ENCODE peak calls at places on chromosomes 2 and 18, in six cellular contexts. One of them, this sample, is unnamed.
A peak's percentile ranks its signal among the peaks of the same experiment; 100 is the strongest.

GRCh38 chr2:163467206-163467605 is 268.6 kb downstream of the FIGN start:
- DNase-seq in AG09309: no peak
- DNase-seq in body of pancreas: no peak
- DNase-seq in fibroblast of mammary gland: peak; percentile 7
- DNase-seq in lower leg skin: no peak
- DNase-seq in kidney epithelial cell: no peak
- DNase-seq in this sample: no peak

GRCh38 chr2:147045113-147045512 is 799.7 kb upstream of the ACVR2A start:
- DNase-seq in fibroblast of mammary gland: peak; percentile 68
- DNase-seq in AG09309: no peak
- DNase-seq in lower leg skin: no peak
- DNase-seq in kidney epithelial cell: peak; percentile 21
- DNase-seq in body of pancreas: peak; percentile 35
- DNase-seq in this sample: no peak

GRCh38 chr2:216583157-216583556 is 50.1 kb upstream of the IGFBP2 start:
- DNase-seq in fibroblast of mammary gland: peak; percentile 80
- DNase-seq in kidney epithelial cell: peak; percentile 65
- DNase-seq in lower leg skin: no peak
- DNase-seq in AG09309: peak; percentile 67
- DNase-seq in body of pancreas: no peak
- DNase-seq in this sample: no peak

GRCh38 chr2:99984781-99985525 is 157.4 kb downstream of the AFF3 start:
- DNase-seq in fibroblast of mammary gland: peak; percentile 81
- DNase-seq in AG09309: peak; percentile 57
- DNase-seq in lower leg skin: no peak
- DNase-seq in body of pancreas: no peak
- DNase-seq in kidney epithelial cell: peak; percentile 47
- DNase-seq in this sample: peak; percentile 83

GRCh38 chr18:48864876-48865275 is 85.9 kb downstream of the SMAD7 start:
- DNase-seq in body of pancreas: no peak
- DNase-seq in lower leg skin: no peak
- DNase-seq in kidney epithelial cell: no peak
- DNase-seq in fibroblast of mammary gland: no peak
- DNase-seq in AG09309: no peak
- DNase-seq in this sample: no peak

GRCh38 chr2:74011246-74011645 is 26.5 kb downstream of the TET3 start:
- DNase-seq in fibroblast of mammary gland: no peak
- DNase-seq in kidney epithelial cell: no peak
- DNase-seq in AG09309: no peak
- DNase-seq in lower leg skin: peak; percentile 62
- DNase-seq in body of pancreas: no peak
- DNase-seq in this sample: no peak

GRCh38 chr2:240999001-240999791 is 778 bp downstream of the SNED1 start:
- DNase-seq in lower leg skin: peak; percentile 81
- DNase-seq in body of pancreas: no peak
- DNase-seq in AG09309: no peak
- DNase-seq in kidney epithelial cell: no peak
- DNase-seq in fibroblast of mammary gland: no peak
- DNase-seq in this sample: no peak

GRCh38 chr18:9614401-9615279 is at the start of gene PPP4R1:
- DNase-seq in fibroblast of mammary gland: peak; percentile 54
- DNase-seq in body of pancreas: peak; percentile 86
- DNase-seq in lower leg skin: peak; percentile 95
- DNase-seq in AG09309: no peak
- DNase-seq in kidney epithelial cell: no peak
- DNase-seq in this sample: no peak

GRCh38 chr18:55384551-55385275 is 203.3 kb downstream of the TCF4 start:
- DNase-seq in lower leg skin: no peak
- DNase-seq in fibroblast of mammary gland: peak; percentile 49
- DNase-seq in AG09309: no peak
- DNase-seq in kidney epithelial cell: no peak
- DNase-seq in body of pancreas: peak; percentile 7
- DNase-seq in this sample: no peak

GRCh38 chr2:119259296-119259860 is 35.7 kb downstream of the STEAP3 start:
- DNase-seq in fibroblast of mammary gland: no peak
- DNase-seq in lower leg skin: no peak
- DNase-seq in AG09309: no peak
- DNase-seq in body of pancreas: no peak
- DNase-seq in kidney epithelial cell: no peak
- DNase-seq in this sample: no peak

GRCh38 chr2:28592481-28592880 is 96.6 kb downstream of the PLB1 start:
- DNase-seq in lower leg skin: peak; percentile 74
- DNase-seq in fibroblast of mammary gland: no peak
- DNase-seq in AG09309: no peak
- DNase-seq in body of pancreas: no peak
- DNase-seq in kidney epithelial cell: no peak
- DNase-seq in this sample: no peak

DNA sequence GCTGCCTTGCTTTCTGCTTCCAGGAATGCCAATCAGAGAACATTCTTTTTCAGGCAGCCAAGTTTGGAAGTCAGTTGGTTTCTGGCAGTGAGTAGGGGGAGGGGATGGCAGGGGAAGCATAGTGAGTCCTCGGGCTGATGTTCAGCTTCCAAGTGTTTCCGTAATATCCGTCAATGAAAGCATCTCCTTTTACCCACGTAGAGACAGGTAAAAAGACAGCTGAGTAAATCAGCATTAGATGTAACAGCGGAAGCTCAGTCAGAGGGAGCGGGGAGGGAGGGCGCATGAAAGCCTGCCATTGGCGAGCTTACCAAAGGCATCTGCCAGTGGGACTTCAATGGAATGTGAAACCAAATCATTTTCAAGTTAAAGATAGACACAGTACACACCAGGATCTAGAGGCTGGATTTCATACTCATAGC is 117.1 kb upstream of the DTNA start:
- DNase-seq in AG09309: no peak
- DNase-seq in lower leg skin: no peak
- DNase-seq in body of pancreas: peak; percentile 74
- DNase-seq in fibroblast of mammary gland: peak; percentile 53
- DNase-seq in kidney epithelial cell: peak; percentile 50
- DNase-seq in this sample: no peak
- H3K4me3 ChIP-seq in AG09309: peak overlapping the region; percentile 4
- H3K4me3 ChIP-seq in lower leg skin: no peak overlapping the region
- H3K4me3 ChIP-seq in body of pancreas: no peak overlapping the region
- H3K4me3 ChIP-seq in fibroblast of mammary gland: peak overlapping the region; percentile 43
- H3K4me3 ChIP-seq in kidney epithelial cell: peak overlapping the region; percentile 38
- H3K4me3 ChIP-seq in this sample: no peak overlapping the region

DNA sequence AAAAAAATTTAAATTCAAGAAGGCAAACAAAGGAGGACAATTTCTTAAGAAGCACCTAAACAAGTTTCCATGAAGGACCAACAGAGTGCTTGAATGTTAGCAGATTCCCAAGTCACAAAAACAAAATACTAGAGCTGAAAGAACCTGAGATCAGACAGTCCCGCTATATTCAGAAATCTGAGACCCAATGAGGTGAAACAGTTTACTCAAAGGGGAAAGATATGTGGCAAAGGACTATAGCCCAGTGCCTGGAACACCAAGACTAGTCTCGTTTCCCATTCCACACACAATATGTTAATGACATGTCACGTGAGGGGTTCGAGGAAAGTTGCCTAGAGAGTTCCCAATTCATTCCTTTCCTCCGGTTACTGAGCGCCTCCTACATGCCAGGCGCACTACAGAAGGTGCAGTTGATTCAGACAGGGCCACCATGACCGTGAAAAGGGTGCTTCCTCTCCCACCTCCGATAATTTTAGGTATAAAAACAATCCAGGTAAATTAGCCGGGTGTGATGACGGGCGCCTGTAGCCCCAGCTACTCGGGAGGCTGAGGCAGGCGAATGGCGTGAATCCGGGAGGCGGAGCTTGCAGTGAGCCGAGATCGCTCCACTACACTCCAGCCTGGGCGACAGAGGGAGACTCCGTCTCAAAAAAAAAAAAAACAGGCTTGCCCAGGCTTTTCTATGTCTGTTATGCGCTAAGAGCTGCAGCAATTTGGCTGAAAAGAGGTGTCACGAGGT is 617 bp downstream of the SRBD1 start:
- DNase-seq in kidney epithelial cell: peak; percentile 32
- DNase-seq in body of pancreas: peak; percentile 71
- DNase-seq in lower leg skin: peak; percentile 86
- DNase-seq in AG09309: no peak
- DNase-seq in fibroblast of mammary gland: peak; percentile 72
- DNase-seq in this sample: peak; percentile 57
- TF ChIP-seq CTCF in kidney epithelial cell: peak; percentile 38
- TF ChIP-seq CTCF in body of pancreas: no peak
- TF ChIP-seq CTCF in lower leg skin: no peak
- TF ChIP-seq CTCF in AG09309: peak; percentile 41
- TF ChIP-seq CTCF in fibroblast of mammary gland: peak; percentile 46
- TF ChIP-seq CTCF in this sample: peak; percentile 40

DNA sequence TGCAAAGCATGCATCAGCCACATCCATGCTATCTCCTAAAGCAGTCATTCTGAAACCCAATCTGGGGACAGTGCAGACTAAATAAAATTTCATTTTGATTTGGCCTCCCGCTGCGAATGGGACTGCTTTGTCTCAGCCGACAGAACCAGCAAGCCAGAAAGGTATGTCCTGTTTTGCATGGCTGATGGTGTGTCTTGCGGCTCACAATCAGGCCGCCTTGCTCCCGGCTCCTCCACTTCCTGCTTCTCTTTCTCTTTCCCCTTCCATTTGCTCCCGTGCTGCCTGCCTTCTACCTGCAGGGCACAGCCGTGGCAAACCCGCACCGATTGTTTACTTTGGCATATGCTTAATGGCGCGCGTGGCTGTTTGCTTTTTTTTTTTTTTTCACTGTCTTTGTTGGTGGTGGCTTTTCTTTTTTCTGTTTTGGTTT is 419.5 kb upstream of the POU3F3 start:
- DNase-seq in body of pancreas: peak; percentile 31
- DNase-seq in fibroblast of mammary gland: no peak
- DNase-seq in kidney epithelial cell: peak; percentile 53
- DNase-seq in AG09309: no peak
- DNase-seq in lower leg skin: no peak
- DNase-seq in this sample: no peak
- H3K4me3 ChIP-seq in body of pancreas: no peak overlapping the region
- H3K4me3 ChIP-seq in fibroblast of mammary gland: no peak overlapping the region
- H3K4me3 ChIP-seq in kidney epithelial cell: no peak overlapping the region
- H3K4me3 ChIP-seq in AG09309: no peak overlapping the region
- H3K4me3 ChIP-seq in lower leg skin: no peak overlapping the region
- H3K4me3 ChIP-seq in this sample: no peak overlapping the region

DNA sequence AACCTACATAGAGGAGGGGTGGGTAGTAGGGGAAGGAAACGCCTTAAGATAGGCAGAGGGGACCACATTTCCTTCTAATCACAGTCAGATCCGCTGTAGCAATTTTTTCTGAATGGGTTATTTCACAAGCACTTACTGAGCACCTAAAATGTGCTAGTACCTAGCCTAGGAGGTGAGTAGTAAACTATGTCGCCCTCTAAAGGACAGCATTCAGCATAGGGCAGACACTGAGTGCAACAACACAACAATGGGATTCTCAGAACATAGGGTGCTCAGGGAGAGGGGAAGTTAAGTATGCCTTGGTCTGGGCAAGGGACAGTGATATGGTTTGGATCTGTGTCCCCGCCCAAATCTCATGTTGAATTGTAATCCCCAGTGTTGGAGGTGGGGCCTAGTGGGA is 166.1 kb upstream of the RAB6C start:
- DNase-seq in body of pancreas: no peak
- DNase-seq in fibroblast of mammary gland: peak; percentile 2
- DNase-seq in kidney epithelial cell: no peak
- DNase-seq in AG09309: no peak
- DNase-seq in lower leg skin: no peak
- DNase-seq in this sample: no peak
- TF ChIP-seq CTCF in body of pancreas: no peak
- TF ChIP-seq CTCF in fibroblast of mammary gland: no peak
- TF ChIP-seq CTCF in kidney epithelial cell: no peak
- TF ChIP-seq CTCF in AG09309: no peak
- TF ChIP-seq CTCF in lower leg skin: no peak
- TF ChIP-seq CTCF in this sample: no peak